ENCODE peak calls at places on chromosomes 13 and 19, in seven cellular contexts. F, V, A, H, M, D and K are unnamed samples. For H3K27me3, the result is how much of the 10 kb centered on the place peaks cover.

GRCh38 chr19:16288544-16288943 is 36.1 kb upstream of the KLF2 start:
- DNase-seq in A (no peak), D (peak), F (no peak), H (no peak), V (no peak), M (no peak), K (no peak)

GRCh38 chr19:35710784-35711723 is 6.7 kb downstream of the ZBTB32 start:
- DNase-seq in M (no peak), D (no peak), F (no peak), A (no peak), H (no peak), V (no peak), K (no peak)

GRCh38 chr19:1991018-1991390 is 24.5 kb downstream of the BTBD2 start:
- DNase-seq in A (no peak), F (no peak), M (no peak), H (no peak), D (no peak), V (no peak), K (no peak)

GRCh38 chr19:35342430-35342829 is 5.3 kb upstream of the FFAR1 start:
- DNase-seq in V (no peak), H (no peak), M (no peak), A (no peak), F (no peak), D (no peak), K (no peak)

GRCh38 chr13:44188257-44188656 is 185.4 kb upstream of the SERP2 start:
- DNase-seq in D (peak), M (no peak), A (peak), F (no peak), V (peak), H (no peak), K (peak)

GRCh38 chr13:46100191-46100877 is 4.5 kb downstream of the CPB2 start:
- DNase-seq in F (no peak), M (no peak), D (peak), V (no peak), A (no peak), H (no peak), K (no peak)

GRCh38 chr13:24688901-24689300 is 8.7 kb downstream of the ATP12A start:
- DNase-seq in M (peak), A (no peak), V (no peak), H (no peak), F (no peak), D (no peak), K (no peak)

GRCh38 chr13:41054212-41054877 is 7.0 kb upstream of the WBP4 start:
- DNase-seq in F (peak), H (no peak), V (peak), M (no peak), A (peak), D (peak), K (peak)

GRCh38 chr13:85825454-85825853 is 26.2 kb upstream of the SLITRK6 start:
- DNase-seq in H (no peak), M (no peak), D (peak), A (peak), V (peak), F (no peak), K (peak)

GRCh38 chr13:27971236-27971645 is 2.1 kb upstream of the CDX2 start:
- DNase-seq in F (peak), D (no peak), H (no peak), V (no peak), M (peak), A (no peak), K (no peak)

GRCh38 chr19:45172173-45172572 is 5.9 kb downstream of the TRAPPC6A start:
- DNase-seq in A (no peak), V (no peak), H (no peak), M (no peak), F (no peak), D (no peak), K (no peak)

GRCh38 chr13:52738719-52739467 is 727 bp downstream of the CNMD start:
- DNase-seq in F (no peak), H (no peak), V (no peak), D (no peak), A (no peak), M (no peak), K (no peak)

GRCh38 chr19:3202346-3202745 is 16.6 kb downstream of the NCLN start:
- DNase-seq in M (no peak), D (no peak), F (no peak), H (no peak), A (no peak), V (no peak), K (no peak)

GRCh38 chr13:71867101-71867814 is at the start of gene DACH1:
- DNase-seq in A (peak), H (no peak), V (peak), M (no peak), F (peak), D (peak), K (peak)

GRCh38 chr19:16066611-16067104 is 9.6 kb upstream of the TPM4 start:
- DNase-seq in H (no peak), M (peak), V (peak), D (peak), A (peak), F (peak), K (no peak)

GRCh38 chr19:49869009-49869483 is 1.7 kb upstream of the PNKP start:
- DNase-seq in F (no peak), M (no peak), V (no peak), A (no peak), D (no peak), H (no peak), K (no peak)

GRCh38 chr13:94416454-94417080 is 62.9 kb downstream of the DCT start:
- DNase-seq in F (peak), D (peak), V (peak), M (no peak), A (peak), H (no peak), K (no peak)

GRCh38 chr13:29754486-29754806 is 96.0 kb downstream of the UBL3 start:
- DNase-seq in F (no peak), H (no peak), V (peak), M (no peak), D (peak), A (peak), K (peak)

GRCh38 chr19:29666634-29667389 is 1.6 kb downstream of the PLEKHF1 start:
- DNase-seq in D (peak), M (peak), H (no peak), V (peak), F (no peak), A (peak), K (no peak)

GRCh38 chr19:13441810-13442512 is 64.3 kb downstream of the CACNA1A start:
- DNase-seq in H (no peak), M (no peak), V (peak), F (peak), D (peak), A (peak), K (no peak)

GRCh38 chr19:33226550-33227241 is 1.0 kb upstream of the SLC7A10 start:
- DNase-seq in D (peak), H (no peak), A (no peak), F (no peak), V (no peak), M (no peak), K (no peak)

GRCh38 chr19:29715695-29716581 is 877 bp upstream of the C19orf12 start:
- DNase-seq in M (no peak), D (no peak), V (no peak), H (no peak), F (no peak), A (no peak), K (peak)

DNA sequence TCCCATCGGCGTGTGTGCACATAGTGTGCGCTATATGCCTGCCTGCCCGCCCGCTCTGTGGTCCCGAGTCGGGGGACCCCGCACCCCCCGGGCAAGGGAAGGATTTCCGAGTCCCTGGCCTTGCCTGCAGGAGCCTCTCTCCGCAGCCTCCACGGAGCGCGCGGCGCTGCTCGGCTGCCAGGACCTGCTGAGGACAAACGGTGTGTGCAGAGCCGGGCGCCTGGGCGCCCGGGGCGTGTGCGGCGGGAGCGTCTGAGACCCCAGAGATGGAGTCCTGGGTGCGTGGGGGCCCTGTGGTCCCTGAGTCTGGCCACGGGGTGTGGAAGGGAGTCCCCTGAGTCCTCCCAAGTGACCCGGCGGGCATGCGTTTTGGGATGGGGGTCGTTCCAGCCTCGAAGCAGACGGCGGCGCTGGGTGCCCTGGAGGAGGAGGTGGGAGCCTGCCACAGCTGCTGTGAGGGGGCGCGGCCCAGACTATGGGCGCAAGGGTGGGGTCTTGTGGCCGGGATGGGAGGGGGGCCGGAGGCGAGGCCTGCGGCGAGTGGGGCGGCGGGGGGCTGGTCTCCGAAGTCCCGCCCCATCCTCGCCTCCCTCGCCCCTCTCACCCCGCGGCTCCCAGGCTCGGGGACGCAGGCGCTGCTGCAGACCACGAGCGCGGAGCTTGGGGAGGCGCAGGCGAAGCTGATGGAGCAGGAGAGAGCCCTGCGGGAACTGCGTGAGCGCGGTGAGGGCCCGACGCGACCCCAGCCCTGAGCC is 25.3 kb downstream of the CLEC4M start:
- DNase-seq in M (no peak), A (no peak), D (no peak), V (no peak), H (no peak), F (no peak), K (no peak)
- H3K27me3 ChIP-seq in M (half or more), A (under half), D (under half), V (under half), H (under half), F (under half), K (half or more)

GRCh38 chr13:101942038-101942437 is 459.8 kb downstream of the FGF14 start:
- DNase-seq in F (no peak), H (no peak), D (peak), V (peak), M (no peak), A (peak), K (peak)
- TF ChIP-seq CTCF in F (peak), H (peak), D (peak), V (peak), M (peak), A (peak), K (peak)

GRCh38 chr19:55452381-55453325 is 8.8 kb downstream of the ISOC2 start:
- DNase-seq in F (peak), A (peak), M (no peak), H (no peak), V (peak), D (peak), K (no peak)

GRCh38 chr19:55451163-55451521 is 8.0 kb upstream of the SHISA7 start:
- DNase-seq in A (no peak), F (no peak), M (no peak), D (no peak), V (no peak), H (no peak), K (no peak)

GRCh38 chr19:55447421-55448174 is 4.5 kb upstream of the SHISA7 start:
- DNase-seq in M (no peak), A (no peak), D (no peak), H (no peak), F (peak), V (no peak), K (peak)

GRCh38 chr19:55451522-55452380 is 8.7 kb upstream of the SHISA7 start:
- DNase-seq in A (no peak), M (no peak), F (no peak), H (no peak), D (no peak), V (no peak), K (no peak)

GRCh38 chr19:55449469-55449868 is 6.4 kb upstream of the SHISA7 start:
- DNase-seq in A (no peak), H (no peak), D (no peak), V (no peak), M (no peak), F (no peak), K (no peak)
- H3K27me3 ChIP-seq in A (under half), H (under half), D (under half), V (under half), M (half or more), F (under half), K (under half)

GRCh38 chr19:19752760-19753403 is 20.0 kb upstream of the ZNF14 start:
- DNase-seq in H (no peak), F (no peak), M (no peak), A (no peak), D (no peak), V (no peak), K (no peak)

GRCh38 chr19:19758164-19758563 is 25.3 kb upstream of the ZNF14 start:
- DNase-seq in M (no peak), A (no peak), V (no peak), D (no peak), F (no peak), H (no peak), K (no peak)
- TF ChIP-seq CTCF in M (no peak), A (no peak), V (no peak), D (no peak), F (no peak), H (no peak), K (no peak)

GRCh38 chr13:33025220-33025744 is 9.1 kb downstream of the KL start:
- DNase-seq in F (no peak), D (no peak), M (no peak), A (no peak), V (no peak), H (no peak), K (no peak)
- H3K27me3 ChIP-seq in F (under half), D (under half), M (under half), A (under half), V (under half), H (under half), K (half or more)

GRCh38 chr13:95882121-95882520 is 171.1 kb downstream of the UGGT2 start:
- DNase-seq in V (no peak), M (no peak), D (no peak), F (no peak), A (no peak), H (no peak), K (no peak)
- TF ChIP-seq CTCF in V (no peak), M (no peak), D (no peak), F (no peak), A (no peak), H (no peak), K (no peak)

GRCh38 chr13:57629391-57629804 is 2.1 kb upstream of the PCDH17 start:
- DNase-seq in D (no peak), V (peak), F (no peak), M (peak), A (no peak), H (no peak), K (no peak)
- H3K27me3 ChIP-seq in D (under half), V (under half), F (under half), M (half or more), A (under half), H (under half), K (half or more)